ENCODE peak calls at places on chromosome 17, in four cellular contexts. One of them, this sample, is unnamed.

GRCh38 chr17:65243838-65244237 is 106.7 kb downstream of the RGS9 start:
- DNase-seq in IMR-90: peak; percentile 24
- DNase-seq in A549: no peak
- DNase-seq in AG04450: no peak
- DNase-seq in this sample: no peak

GRCh38 chr17:63963123-63963522 is 9.6 kb downstream of the SCN4A start:
- DNase-seq in A549: no peak
- DNase-seq in IMR-90: no peak
- DNase-seq in AG04450: no peak
- DNase-seq in this sample: no peak

GRCh38 chr17:59508999-59509398 is 56.4 kb upstream of the DHX40 start:
- DNase-seq in AG04450: no peak
- DNase-seq in IMR-90: no peak
- DNase-seq in A549: no peak
- DNase-seq in this sample: no peak

GRCh38 chr17:66542967-66543525 is 240.6 kb downstream of the PRKCA start:
- DNase-seq in AG04450: peak; percentile 65
- DNase-seq in IMR-90: peak; percentile 92
- DNase-seq in A549: no peak
- DNase-seq in this sample: peak; percentile 66

GRCh38 chr17:44351464-44351863 is 6.4 kb downstream of the GRN start:
- DNase-seq in AG04450: no peak
- DNase-seq in A549: no peak
- DNase-seq in IMR-90: no peak
- DNase-seq in this sample: no peak

GRCh38 chr17:70017112-70017511 is 57.9 kb upstream of the KCNJ16 start:
- DNase-seq in IMR-90: no peak
- DNase-seq in A549: no peak
- DNase-seq in AG04450: no peak
- DNase-seq in this sample: no peak

GRCh38 chr17:45311762-45312476 is 4.9 kb downstream of the MAP3K14 start:
- DNase-seq in AG04450: no peak
- DNase-seq in A549: peak; percentile 62
- DNase-seq in IMR-90: peak; percentile 63
- DNase-seq in this sample: no peak

GRCh38 chr17:48575066-48575582 is 3.0 kb downstream of the HOXB4 start:
- DNase-seq in AG04450: no peak
- DNase-seq in A549: no peak
- DNase-seq in IMR-90: peak; percentile 64
- DNase-seq in this sample: no peak

GRCh38 chr17:45742251-45742650 is 41.9 kb upstream of the CRHR1 start:
- DNase-seq in AG04450: no peak
- DNase-seq in A549: no peak
- DNase-seq in IMR-90: no peak
- DNase-seq in this sample: no peak

GRCh38 chr17:70608957-70609356 is 439.6 kb downstream of the KCNJ2 start:
- DNase-seq in IMR-90: no peak
- DNase-seq in AG04450: no peak
- DNase-seq in A549: no peak
- DNase-seq in this sample: no peak

GRCh38 chr17:28997811-28998210 is 8.0 kb downstream of the SEZ6 start:
- DNase-seq in AG04450: no peak
- DNase-seq in A549: no peak
- DNase-seq in IMR-90: no peak
- DNase-seq in this sample: no peak

GRCh38 chr17:9322298-9322697 is 253.3 kb downstream of the STX8 start:
- DNase-seq in A549: no peak
- DNase-seq in IMR-90: no peak
- DNase-seq in AG04450: no peak
- DNase-seq in this sample: no peak

GRCh38 chr17:74182041-74182783 is 21.3 kb upstream of the RPL38 start:
- DNase-seq in A549: no peak
- DNase-seq in AG04450: no peak
- DNase-seq in IMR-90: no peak
- DNase-seq in this sample: no peak

GRCh38 chr17:74677558-74678466 is 34.9 kb downstream of the CD300LF start:
- DNase-seq in IMR-90: peak; percentile 2
- DNase-seq in AG04450: no peak
- DNase-seq in A549: peak; percentile 33
- DNase-seq in this sample: no peak

GRCh38 chr17:1074886-1075665 is 78.1 kb downstream of the TIMM22 start:
- DNase-seq in AG04450: no peak
- DNase-seq in A549: no peak
- DNase-seq in IMR-90: no peak
- DNase-seq in this sample: no peak

GRCh38 chr17:1853698-1854097 is 23.9 kb downstream of the RPA1 start:
- DNase-seq in AG04450: no peak
- DNase-seq in A549: no peak
- DNase-seq in IMR-90: no peak
- DNase-seq in this sample: no peak

GRCh38 chr17:39208893-39209292 is 8.8 kb downstream of the RPL19 start:
- DNase-seq in IMR-90: no peak
- DNase-seq in AG04450: no peak
- DNase-seq in A549: no peak
- DNase-seq in this sample: no peak

GRCh38 chr17:73952498-73953205 is 250.8 kb upstream of the RPL38 start:
- DNase-seq in IMR-90: no peak
- DNase-seq in AG04450: no peak
- DNase-seq in A549: peak; percentile 82
- DNase-seq in this sample: no peak

GRCh38 chr17:1992541-1992940 is 32.6 kb downstream of the RTN4RL1 start:
- DNase-seq in A549: no peak
- DNase-seq in IMR-90: no peak
- DNase-seq in AG04450: no peak
- DNase-seq in this sample: peak; percentile 23

GRCh38 chr17:31425646-31426045 is 34.2 kb downstream of the RAB11FIP4 start:
- DNase-seq in IMR-90: no peak
- DNase-seq in AG04450: no peak
- DNase-seq in A549: no peak
- DNase-seq in this sample: no peak

GRCh38 chr17:1713878-1714487 is 3.8 kb upstream of the TLCD2 start:
- DNase-seq in IMR-90: peak; percentile 32
- DNase-seq in AG04450: no peak
- DNase-seq in A549: peak; percentile 77
- DNase-seq in this sample: no peak

DNA sequence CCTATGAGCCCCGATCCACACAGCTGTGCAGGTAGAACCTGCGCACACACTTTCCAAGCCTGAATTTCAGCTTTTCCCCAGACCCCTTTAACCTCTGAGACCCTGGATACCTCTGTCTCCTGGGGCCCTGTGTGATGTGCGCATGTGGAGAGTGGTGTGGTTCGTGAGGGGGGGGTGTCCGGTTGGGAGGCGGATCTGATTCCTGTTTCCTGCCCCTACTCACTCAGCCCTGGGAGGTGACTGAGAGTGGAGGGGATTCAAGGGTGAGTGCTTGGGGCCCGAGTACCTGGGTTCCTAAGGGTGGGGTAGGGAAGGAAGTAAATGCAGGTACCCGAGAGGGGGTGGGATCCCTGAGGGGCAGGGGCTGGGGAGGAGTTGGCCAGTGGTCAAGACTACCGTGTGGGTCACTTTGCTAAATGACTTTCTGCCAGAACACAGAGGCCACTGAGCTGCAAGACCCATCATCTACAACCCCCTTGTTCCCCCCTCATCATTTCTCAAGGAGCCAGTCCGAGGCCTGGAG is 621 bp downstream of the ARHGEF15 start:
- DNase-seq in A549: no peak
- DNase-seq in AG04450: no peak
- DNase-seq in IMR-90: no peak
- DNase-seq in this sample: no peak
- H3K4me3 ChIP-seq in A549: no peak overlapping the region
- H3K4me3 ChIP-seq in AG04450: no peak overlapping the region
- H3K4me3 ChIP-seq in IMR-90: no peak overlapping the region
- H3K4me3 ChIP-seq in this sample: no peak overlapping the region

DNA sequence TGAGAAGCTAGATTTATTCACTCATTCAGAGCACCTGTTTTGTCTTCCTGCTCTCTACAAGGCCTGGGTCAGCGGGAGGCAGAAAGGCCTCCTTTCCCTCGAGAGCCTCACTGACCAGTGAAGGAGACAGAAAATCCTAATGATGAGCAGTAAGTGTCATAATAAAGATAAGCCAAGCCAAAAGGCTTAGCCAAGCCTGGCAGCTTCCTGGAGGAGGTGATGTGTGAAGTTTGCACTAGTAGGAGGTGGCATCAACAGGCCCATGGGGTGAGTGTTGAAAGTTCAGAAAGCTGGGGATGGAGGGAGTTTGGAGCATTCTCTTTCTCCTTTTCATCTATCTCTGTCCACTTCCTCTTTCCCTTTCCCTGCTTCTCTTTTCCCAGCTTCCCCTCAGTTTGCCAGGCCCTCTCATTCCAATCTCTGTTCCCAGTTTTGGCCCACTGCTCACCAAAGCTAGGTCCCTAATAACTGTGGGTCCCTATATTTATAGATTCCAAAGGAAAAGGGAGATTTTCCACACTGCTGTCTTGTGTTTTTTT is 16.5 kb upstream of the SPNS3 start:
- DNase-seq in IMR-90: no peak
- DNase-seq in AG04450: no peak
- DNase-seq in A549: no peak
- DNase-seq in this sample: no peak
- TF ChIP-seq CTCF in IMR-90: no peak
- TF ChIP-seq CTCF in AG04450: no peak
- TF ChIP-seq CTCF in A549: no peak
- TF ChIP-seq CTCF in this sample: no peak

GRCh38 chr17:35866356-35866950 is 2.2 kb downstream of the HEATR9 start:
- DNase-seq in A549: no peak
- DNase-seq in AG04450: no peak
- DNase-seq in IMR-90: peak; percentile 16
- DNase-seq in this sample: no peak

GRCh38 chr17:35871415-35871814 is 2.7 kb upstream of the HEATR9 start:
- DNase-seq in A549: no peak
- DNase-seq in AG04450: no peak
- DNase-seq in IMR-90: no peak
- DNase-seq in this sample: no peak

GRCh38 chr17:35868791-35869190 is at the start of gene HEATR9:
- DNase-seq in AG04450: no peak
- DNase-seq in IMR-90: no peak
- DNase-seq in A549: no peak
- DNase-seq in this sample: no peak

GRCh38 chr17:35864853-35865252 is 3.8 kb downstream of the HEATR9 start:
- DNase-seq in IMR-90: no peak
- DNase-seq in AG04450: no peak
- DNase-seq in A549: no peak
- DNase-seq in this sample: no peak

DNA sequence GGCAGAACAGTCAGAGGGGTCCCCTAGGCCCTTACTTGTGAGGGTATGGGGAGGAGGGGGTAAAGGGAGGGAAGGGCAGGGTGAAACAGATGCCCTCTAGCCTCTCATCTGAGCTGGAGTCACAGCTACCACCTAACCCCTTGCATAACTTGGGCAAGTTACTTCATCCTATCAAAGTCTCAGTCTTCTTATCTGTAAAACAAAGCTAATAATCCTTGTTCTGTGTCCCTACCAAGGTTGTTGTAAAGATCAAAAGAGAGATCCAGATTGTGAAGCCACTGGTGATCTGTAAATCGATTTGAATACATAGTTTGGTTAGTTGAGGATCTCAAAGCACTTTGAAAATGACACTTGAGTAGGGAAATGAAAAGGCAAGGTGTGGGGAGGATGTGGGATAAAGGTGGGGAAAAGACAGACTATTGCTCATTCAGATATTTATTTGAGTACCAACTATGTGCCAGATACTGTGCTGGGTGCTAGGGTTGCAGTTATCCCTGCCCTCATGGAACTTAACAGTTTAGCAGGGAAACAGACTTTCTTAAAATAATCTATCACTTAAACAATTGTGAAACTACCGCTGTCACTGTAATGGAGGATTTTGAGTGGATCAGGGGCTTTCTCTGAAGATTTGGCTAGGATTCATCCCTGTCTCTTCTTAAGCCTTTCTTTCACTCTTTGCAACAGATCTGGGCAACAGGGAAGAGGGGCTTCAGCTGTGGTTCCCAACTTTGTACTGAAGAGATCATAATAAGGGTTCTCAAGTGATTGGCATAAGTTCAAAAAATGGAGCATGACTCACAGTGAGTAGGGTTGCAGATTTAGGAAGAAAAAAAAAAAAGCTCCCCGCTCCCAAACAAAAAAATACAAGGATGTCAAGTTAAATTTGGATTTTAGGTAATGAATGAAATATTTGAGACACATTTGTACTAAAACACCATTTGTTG is 3.0 kb downstream of the HEATR9 start:
- DNase-seq in IMR-90: peak; percentile 61
- DNase-seq in A549: no peak
- DNase-seq in AG04450: no peak
- DNase-seq in this sample: peak; percentile 23
- H3K4me3 ChIP-seq in IMR-90: no peak overlapping the region
- H3K4me3 ChIP-seq in A549: no peak overlapping the region
- H3K4me3 ChIP-seq in AG04450: no peak overlapping the region
- H3K4me3 ChIP-seq in this sample: no peak overlapping the region

GRCh38 chr17:61462734-61463067 is 10.5 kb downstream of the TBX4 start:
- DNase-seq in AG04450: no peak
- DNase-seq in IMR-90: no peak
- DNase-seq in A549: no peak
- DNase-seq in this sample: no peak

GRCh38 chr17:61461967-61462733 is 9.9 kb downstream of the TBX4 start:
- DNase-seq in AG04450: no peak
- DNase-seq in IMR-90: no peak
- DNase-seq in A549: no peak
- DNase-seq in this sample: no peak

GRCh38 chr17:61464121-61464905 is 12.1 kb downstream of the TBX4 start:
- DNase-seq in A549: no peak
- DNase-seq in IMR-90: no peak
- DNase-seq in AG04450: no peak
- DNase-seq in this sample: no peak

GRCh38 chr17:61461586-61461966 is 9.4 kb downstream of the TBX4 start:
- DNase-seq in IMR-90: no peak
- DNase-seq in A549: no peak
- DNase-seq in AG04450: no peak
- DNase-seq in this sample: no peak

DNA sequence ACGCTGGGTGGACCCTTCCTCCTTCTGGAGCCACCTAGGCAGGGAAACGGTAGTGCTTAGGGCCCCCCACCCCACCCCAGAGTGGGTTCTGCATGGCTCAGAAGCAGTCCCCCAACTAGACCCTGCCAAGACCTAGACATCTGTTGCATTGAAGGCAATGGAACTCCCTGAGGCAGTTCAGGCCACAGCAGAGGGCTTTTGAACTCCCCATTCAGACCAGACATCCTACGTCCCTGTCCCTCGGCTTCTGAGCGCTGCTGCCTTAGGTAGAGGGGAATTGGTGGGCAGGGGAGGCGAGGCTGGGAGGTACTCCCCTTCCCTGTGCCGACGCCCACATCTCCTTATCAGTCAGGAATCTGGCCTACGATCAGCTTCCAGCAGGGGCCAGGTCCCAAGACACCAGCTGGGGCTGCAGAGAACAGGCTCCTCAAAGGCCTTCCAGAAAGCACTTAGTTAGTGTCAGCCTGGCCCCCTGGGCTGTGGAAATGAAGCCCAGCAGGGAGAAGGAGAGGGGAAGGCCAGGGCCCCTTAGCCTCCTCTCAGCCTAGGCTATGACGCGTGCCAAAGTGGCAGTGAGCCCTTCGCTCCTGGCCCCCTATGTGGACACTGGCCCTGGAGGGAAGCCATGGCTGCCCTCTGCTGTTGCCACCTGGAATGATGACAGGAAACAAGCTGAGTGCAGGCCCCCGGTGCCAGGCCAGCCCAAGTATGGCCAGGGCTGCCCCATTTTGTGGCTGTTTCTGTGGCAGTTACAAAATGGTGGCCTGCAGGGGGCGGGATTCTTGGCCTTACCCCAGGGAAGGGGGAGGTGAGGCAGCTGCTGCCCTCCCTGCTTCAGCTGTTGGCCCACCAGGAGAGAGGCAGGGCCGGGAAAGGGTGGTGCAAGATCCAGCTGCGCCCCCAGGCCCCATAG is 11.1 kb downstream of the TBX4 start:
- DNase-seq in AG04450: no peak
- DNase-seq in A549: no peak
- DNase-seq in IMR-90: no peak
- DNase-seq in this sample: no peak
- TF ChIP-seq CTCF in AG04450: peak; percentile 25
- TF ChIP-seq CTCF in A549: no peak
- TF ChIP-seq CTCF in IMR-90: no peak
- TF ChIP-seq CTCF in this sample: peak; percentile 11

This sample was measured in retinal pigment epithelial cell.